ENCODE peak calls at places on chromosomes 2 and 18, in nine cellular contexts. O is cardiac muscle cell; K is CD8-positive, alpha-beta T cell; S is natural killer cell; M is SK-N-SH; D is GM10248; J is endothelial cell; A is fibroblast of lung; Z is nephron progenitor cell. R is an unnamed sample.

GRCh38 chr2:178912416-178913056 is 105.3 kb upstream of the TTN start:
- DNase-seq in D (no peak), K (no peak), M (no peak), O (peak; percentile 2), S (no peak), Z (no peak), A (peak; percentile 26), J (no peak), R (no peak)

GRCh38 chr2:18777250-18777812 is 188.0 kb upstream of the NT5C1B start:
- DNase-seq in A (no peak), Z (peak; percentile 21), K (no peak), D (no peak), M (no peak), S (no peak), O (no peak), J (no peak), R (no peak)

GRCh38 chr2:9627310-9627709 is 3.5 kb downstream of the YWHAQ start:
- DNase-seq in Z (no peak), O (no peak), K (no peak), J (no peak), S (no peak), A (peak; percentile 65), M (no peak), D (no peak), R (no peak)

GRCh38 chr18:286515-287310 is 18.9 kb upstream of the THOC1 start:
- DNase-seq in S (no peak), A (peak; percentile 26), Z (no peak), O (peak; percentile 61), J (no peak), K (no peak), D (no peak), M (peak; percentile 21), R (no peak)

GRCh38 chr2:113818382-113818951 is 62.0 kb upstream of the SLC35F5 start:
- DNase-seq in D (no peak), M (peak; percentile 12), J (peak; percentile 5), Z (peak; percentile 53), S (no peak), A (peak; percentile 100), K (no peak), O (peak; percentile 99), R (no peak)

GRCh38 chr2:45218931-45219339 is 209.7 kb upstream of the SIX2 start:
- DNase-seq in O (no peak), A (no peak), K (no peak), S (no peak), D (no peak), M (no peak), J (no peak), Z (no peak), R (no peak)

GRCh38 chr2:135037831-135038230 is 9.4 kb downstream of the MAP3K19 start:
- DNase-seq in K (no peak), S (no peak), M (no peak), Z (no peak), J (no peak), O (no peak), D (no peak), A (peak; percentile 24), R (no peak)

GRCh38 chr2:84628486-84628885 is 112.2 kb downstream of the DNAH6 start:
- DNase-seq in K (no peak), J (no peak), D (no peak), S (no peak), O (no peak), M (no peak), Z (no peak), A (no peak), R (no peak)

GRCh38 chr18:12886498-12887126 is 2.6 kb upstream of the PTPN2 start:
- DNase-seq in K (no peak), M (peak; percentile 46), A (no peak), S (no peak), D (no peak), Z (no peak), J (no peak), O (no peak), R (no peak)
- TF ChIP-seq CTCF in K (no peak), M (peak; percentile 46), A (peak; percentile 23), S (no peak), D (peak; percentile 35), Z (peak; percentile 12), J (peak; percentile 23), O (peak; percentile 40), R (peak; percentile 58)

GRCh38 chr2:232369126-232369955 is 9.2 kb upstream of the ALPP start:
- DNase-seq in Z (no peak), D (no peak), M (no peak), A (no peak), J (no peak), S (no peak), K (no peak), O (no peak), R (no peak)

GRCh38 chr2:232367016-232367415 is 11.5 kb upstream of the ALPP start:
- DNase-seq in J (no peak), M (no peak), A (no peak), D (no peak), O (no peak), S (no peak), Z (no peak), K (no peak), R (no peak)

GRCh38 chr2:232365621-232366321 is 12.8 kb upstream of the ALPP start:
- DNase-seq in A (peak; percentile 56), Z (peak; percentile 61), K (no peak), O (peak; percentile 35), M (peak; percentile 73), J (peak; percentile 77), S (no peak), D (no peak), R (no peak)

GRCh38 chr2:232368311-232368731 is 10.2 kb upstream of the ALPP start:
- DNase-seq in S (no peak), M (no peak), O (no peak), A (no peak), D (no peak), K (no peak), Z (no peak), J (no peak), R (no peak)

GRCh38 chr2:232367591-232368233 is 10.8 kb upstream of the ALPP start:
- DNase-seq in O (no peak), M (peak; percentile 57), S (no peak), J (peak; percentile 47), D (no peak), A (no peak), K (no peak), Z (peak; percentile 41), R (no peak)
- TF ChIP-seq CTCF in O (peak; percentile 4), M (peak; percentile 30), S (no peak), J (peak; percentile 52), D (no peak), A (no peak), K (no peak), Z (peak; percentile 20), R (no peak)

DNA sequence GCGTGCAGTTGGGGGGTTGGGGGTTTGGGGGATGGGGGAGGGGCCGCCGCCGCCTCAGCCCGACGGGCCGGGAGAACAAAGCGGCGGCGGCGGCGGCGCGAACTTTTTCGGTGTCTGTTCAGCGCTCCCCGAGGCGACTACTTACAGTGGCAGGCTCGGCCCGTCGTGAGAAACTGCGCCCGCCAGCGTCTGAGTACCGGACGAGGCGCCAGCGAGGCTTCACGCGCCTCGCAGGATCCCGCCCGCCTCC is 172 bp downstream of the PRKD3 start:
- DNase-seq in O (peak; percentile 87), S (no peak), K (no peak), J (no peak), D (no peak), Z (no peak), M (no peak), A (peak; percentile 68), R (peak; percentile 52)
- TF ChIP-seq CTCF in O (no peak), S (no peak), K (no peak), J (no peak), D (peak; percentile 29), Z (no peak), M (no peak), A (no peak), R (no peak)

DNA sequence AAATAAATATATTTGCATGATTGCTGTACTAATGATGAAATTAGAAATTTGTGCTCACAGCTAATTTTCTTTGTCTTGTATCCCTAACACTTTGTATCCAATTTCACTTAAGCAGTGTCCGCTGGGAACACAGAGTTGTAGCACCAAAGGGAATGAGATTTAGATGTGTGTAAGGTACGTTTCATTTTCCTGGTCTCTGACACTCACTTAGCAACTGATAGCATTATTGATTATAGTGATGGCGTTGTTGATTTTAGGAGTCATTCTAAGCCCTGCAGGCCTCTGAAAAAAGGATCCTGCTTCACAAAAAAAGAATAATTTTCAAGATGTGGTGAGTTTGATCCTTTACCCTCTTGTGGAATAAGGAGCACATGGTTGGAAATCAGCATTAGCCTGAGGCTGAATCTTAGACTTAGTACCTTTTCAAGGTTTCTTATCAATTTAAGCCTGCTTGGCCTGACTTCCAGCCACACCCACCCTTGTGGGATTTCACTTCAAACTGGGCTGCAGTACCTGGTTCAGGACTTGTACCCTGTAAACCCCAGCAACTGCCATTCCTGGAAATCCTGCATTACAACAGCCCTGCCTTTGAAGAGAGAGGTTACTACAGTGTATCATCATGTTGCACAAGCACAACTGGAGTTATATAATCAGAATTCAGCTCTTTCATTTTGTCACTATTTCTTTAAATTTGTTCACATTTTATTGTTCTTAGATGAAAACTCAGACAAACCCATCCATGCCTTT is 116.2 kb downstream of the RND3 start:
- DNase-seq in O (no peak), J (no peak), S (no peak), M (no peak), Z (no peak), K (no peak), A (no peak), D (no peak), R (no peak)
- TF ChIP-seq CTCF in O (no peak), J (no peak), S (no peak), M (no peak), Z (no peak), K (no peak), A (no peak), D (no peak), R (no peak)

GRCh38 chr18:36719630-36720029 is 109.2 kb downstream of the TPGS2 start:
- DNase-seq in K (no peak), J (no peak), D (no peak), A (no peak), Z (no peak), O (no peak), S (no peak), M (no peak), R (no peak)

GRCh38 chr18:36718705-36719328 is 110.0 kb downstream of the TPGS2 start:
- DNase-seq in K (no peak), M (no peak), D (no peak), O (peak; percentile 57), S (no peak), Z (no peak), J (no peak), A (peak; percentile 91), R (no peak)

GRCh38 chr18:36711813-36712444 is 116.9 kb downstream of the TPGS2 start:
- DNase-seq in D (no peak), S (no peak), K (no peak), J (no peak), M (no peak), O (peak; percentile 77), A (peak; percentile 90), Z (no peak), R (no peak)

GRCh38 chr18:36714476-36714875 is 114.3 kb downstream of the TPGS2 start:
- DNase-seq in J (no peak), M (no peak), O (no peak), D (no peak), K (no peak), S (no peak), A (no peak), Z (no peak), R (no peak)

GRCh38 chr18:36717422-36718110 is 111.2 kb downstream of the TPGS2 start:
- DNase-seq in M (no peak), J (no peak), S (no peak), O (no peak), K (no peak), Z (no peak), D (no peak), A (no peak), R (no peak)
- TF ChIP-seq CTCF in M (no peak), J (no peak), S (no peak), O (no peak), K (no peak), Z (no peak), D (no peak), A (no peak), R (no peak)

R was measured in CD14-positive monocyte.